ENCODE peak calls at places on chromosomes 13 and 19, in five cellular contexts. R is K562, O is H1, Q is SK-N-SH, H is HCT116. P is an unnamed sample.
A peak's percentile ranks its signal among the peaks of the same experiment; 100 is the strongest.

GRCh38 chr13:106105153-106105552 is 430.3 kb downstream of the EFNB2 start:
- DNase-seq in R (no peak), H (no peak), O (no peak), Q (no peak), P (no peak)

GRCh38 chr13:67223742-67224141 is 6.4 kb downstream of the PCDH9 start:
- DNase-seq in Q (no peak), O (no peak), H (no peak), R (no peak), P (no peak)

GRCh38 chr19:7366701-7367420 is 18.1 kb downstream of the ARHGEF18 start:
- DNase-seq in H (peak; percentile 62), Q (no peak), R (peak; percentile 53), O (no peak), P (no peak)

GRCh38 chr19:31023038-31023437 is 326.2 kb downstream of the TSHZ3 start:
- DNase-seq in H (no peak), R (no peak), Q (peak; percentile 14), O (no peak), P (no peak)

GRCh38 chr13:22178878-22179277 is 508.0 kb downstream of the FGF9 start:
- DNase-seq in Q (no peak), R (no peak), H (no peak), O (no peak), P (no peak)

GRCh38 chr19:55614711-55615552 is 9.4 kb downstream of the ZNF784 start:
- DNase-seq in O (no peak), R (no peak), H (no peak), Q (peak; percentile 30), P (no peak)

GRCh38 chr19:53772943-53773342 is 51.2 kb downstream of the NLRP12 start:
- DNase-seq in O (no peak), H (peak; percentile 61), Q (peak; percentile 55), R (peak; percentile 37), P (peak; percentile 42)

GRCh38 chr13:104843328-104843727 is 1692.1 kb downstream of the EFNB2 start:
- DNase-seq in O (no peak), H (no peak), R (no peak), Q (no peak), P (no peak)

GRCh38 chr13:32391101-32391620 is 36.8 kb downstream of the N4BP2L1 start:
- DNase-seq in Q (no peak), H (no peak), O (no peak), R (no peak), P (peak; percentile 13)

GRCh38 chr19:4584670-4585460 is 25.4 kb upstream of the SEMA6B start:
- DNase-seq in Q (peak; percentile 79), O (no peak), R (peak; percentile 55), H (no peak), P (no peak)

GRCh38 chr19:43820098-43820860 is 6.8 kb upstream of the ZNF283 start:
- DNase-seq in O (peak; percentile 44), Q (peak; percentile 49), H (no peak), R (no peak), P (peak; percentile 23)

GRCh38 chr19:19657397-19657783 is 6.1 kb downstream of the ATP13A1 start:
- DNase-seq in O (no peak), Q (peak; percentile 54), H (no peak), R (no peak), P (no peak)

GRCh38 chr13:99911965-99912566 is 59.5 kb downstream of the ZIC5 start:
- DNase-seq in R (no peak), Q (no peak), H (no peak), O (no peak), P (no peak)

GRCh38 chr19:54335164-54335563 is 3.8 kb downstream of the LILRA4 start:
- DNase-seq in Q (no peak), H (no peak), O (no peak), R (no peak), P (no peak)

GRCh38 chr13:38804536-38804935 is 117.7 kb downstream of the FREM2 start:
- DNase-seq in R (no peak), H (no peak), Q (no peak), O (no peak), P (no peak)

GRCh38 chr19:18408053-18408476 is 10.6 kb upstream of the LRRC25 start:
- DNase-seq in R (peak; percentile 63), O (no peak), H (no peak), Q (peak; percentile 62), P (no peak)

GRCh38 chr13:50168803-50169202 is 153.6 kb downstream of the KCNRG start:
- DNase-seq in O (no peak), Q (no peak), R (no peak), H (no peak), P (no peak)

GRCh38 chr13:110616103-110617101 is 1.1 kb downstream of the NAXD start:
- DNase-seq in Q (peak; percentile 56), H (peak; percentile 27), R (peak; percentile 49), O (no peak), P (no peak)

GRCh38 chr19:34075661-34076091 is 96.6 kb upstream of the LSM14A start:
- DNase-seq in H (no peak), O (no peak), R (no peak), Q (no peak), P (no peak)

GRCh38 chr19:13225085-13225484 is 74.9 kb downstream of the IER2 start:
- DNase-seq in O (no peak), H (no peak), Q (no peak), R (no peak), P (no peak)

GRCh38 chr13:50700664-50701266 is 142.7 kb downstream of the DLEU7 start:
- DNase-seq in Q (no peak), O (no peak), R (no peak), H (no peak), P (no peak)

GRCh38 chr13:39364797-39365468 is 238.1 kb downstream of the LHFPL6 start:
- DNase-seq in R (no peak), Q (no peak), O (no peak), H (peak; percentile 0), P (no peak)

GRCh38 chr19:17681505-17682125 is 6.5 kb downstream of the UNC13A start:
- DNase-seq in Q (no peak), O (no peak), R (peak; percentile 91), H (no peak), P (no peak)

GRCh38 chr13:84366484-84366883 is 484.2 kb upstream of the SLITRK1 start:
- DNase-seq in R (no peak), H (no peak), Q (no peak), O (no peak), P (no peak)

GRCh38 chr19:4284176-4284958 is 5.3 kb downstream of the SHD start:
- DNase-seq in R (peak; percentile 98), O (peak; percentile 71), H (peak; percentile 77), Q (peak; percentile 93), P (no peak)

GRCh38 chr13:43054803-43055802 is 31.7 kb downstream of the DNAJC15 start:
- DNase-seq in Q (no peak), H (no peak), R (no peak), O (no peak), P (peak; percentile 71)

GRCh38 chr13:74061939-74062595 is 72.1 kb downstream of the KLF12 start:
- DNase-seq in H (no peak), R (no peak), Q (peak; percentile 19), O (no peak), P (no peak)
- H3K4me1 ChIP-seq in H (no peaks in the 10 kb centered on the region), R (no peaks in the 10 kb centered on the region), Q (peaks cover 12% of the 10 kb centered on the region), O (no peaks in the 10 kb centered on the region), P (no peaks in the 10 kb centered on the region)

GRCh38 chr19:1862068-1862423 is 1.3 kb downstream of the KLF16 start:
- DNase-seq in Q (no peak), R (no peak), O (no peak), H (no peak), P (no peak)

GRCh38 chr19:1861599-1862031 is 1.8 kb downstream of the KLF16 start:
- DNase-seq in H (no peak), Q (no peak), O (no peak), R (no peak), P (no peak)

GRCh38 chr19:1863638-1864479 is 480 bp upstream of the KLF16 start:
- DNase-seq in O (no peak), R (peak; percentile 84), H (peak; percentile 85), Q (peak; percentile 97), P (peak; percentile 89)

GRCh38 chr19:1863308-1863637 is at the start of gene KLF16:
- DNase-seq in H (no peak), O (no peak), R (no peak), Q (no peak), P (no peak)

GRCh38 chr19:1862424-1863307 is 713 bp downstream of the KLF16 start:
- DNase-seq in Q (peak; percentile 87), H (no peak), R (peak; percentile 53), O (no peak), P (no peak)
- TF ChIP-seq YY1 in Q (no peak), H (no peak), R (no peak), O (no peak), P (no peak)

DNA sequence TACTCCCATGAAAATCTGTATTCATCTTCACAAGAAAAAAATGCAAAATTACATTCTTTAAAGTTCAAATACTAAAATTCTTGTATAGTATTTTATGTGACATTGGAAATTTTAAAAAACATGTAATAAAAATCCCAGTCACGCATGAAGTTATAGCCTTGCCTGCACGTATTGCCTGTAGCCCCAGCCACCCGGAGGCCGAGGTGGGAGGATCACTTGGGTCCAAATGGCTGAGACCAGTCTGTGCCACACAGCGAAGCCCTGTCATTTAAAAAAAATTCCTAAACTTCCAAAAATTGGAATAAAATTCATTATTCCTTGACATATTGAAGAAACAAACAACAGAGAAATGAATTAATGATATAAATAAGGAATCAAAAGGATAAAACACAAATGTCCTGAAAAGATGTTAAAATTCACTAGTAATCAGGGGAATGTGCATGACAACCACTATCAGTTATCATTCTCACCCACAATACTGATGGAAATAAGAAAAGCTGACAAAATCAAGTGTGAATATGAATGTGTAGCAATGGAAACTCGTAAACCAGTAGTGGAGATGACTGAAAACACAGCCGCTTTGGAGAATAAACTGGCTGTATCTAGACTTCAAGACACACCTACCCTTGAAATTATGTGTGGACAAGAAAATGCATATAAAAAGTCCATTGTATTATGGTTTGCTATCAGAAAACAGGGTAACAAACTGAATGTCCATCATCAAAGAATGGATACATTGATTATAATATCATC is 7.5 kb downstream of the CARD8 start:
- DNase-seq in Q (no peak), H (no peak), R (no peak), O (no peak), P (no peak)
- H3K4me3 ChIP-seq in Q (no peak overlapping the region), H (no peak overlapping the region), R (no peak overlapping the region), O (no peak overlapping the region), P (no peak overlapping the region)

GRCh38 chr13:98542568-98543379 is 34.1 kb downstream of the STK24 start:
- DNase-seq in H (no peak), R (no peak), O (no peak), Q (no peak), P (no peak)
- H3K4me1 ChIP-seq in H (no peaks in the 10 kb centered on the region), R (peaks cover 10% of the 10 kb centered on the region), O (peaks cover 7% of the 10 kb centered on the region), Q (peaks cover 53% of the 10 kb centered on the region), P (peaks cover 7% of the 10 kb centered on the region)

DNA sequence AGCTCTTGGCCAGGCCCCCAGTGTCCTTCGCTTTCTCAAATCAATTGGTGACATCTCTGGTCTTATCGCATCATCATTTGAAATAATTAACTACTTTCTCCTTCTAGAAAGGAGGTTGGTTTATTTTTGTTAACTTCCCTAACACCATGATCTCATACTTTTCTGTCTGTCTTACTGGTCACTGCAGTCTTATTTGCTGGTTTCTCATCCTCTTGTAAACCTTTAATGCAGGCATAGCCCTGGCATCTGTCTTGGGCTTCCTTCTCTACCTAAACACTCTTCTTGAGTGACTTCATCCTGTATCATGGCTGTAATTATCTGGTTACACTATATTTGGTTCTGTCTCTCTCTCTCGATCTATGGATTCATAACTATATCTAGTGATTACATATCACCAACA is 152.8 kb downstream of the CYSLTR2 start:
- DNase-seq in Q (no peak), H (no peak), O (no peak), R (no peak), P (no peak)
- TF ChIP-seq YY1 in Q (no peak), H (no peak), O (no peak), R (no peak), P (no peak)

P was measured in NT2/D1.